ENCODE peak calls at places on chromosomes 5 and 9, in eight cellular contexts. X, F, C, Z, B, E, O and D are unnamed samples.

GRCh38 chr5:79109527-79110492 is 1.8 kb upstream of the BHMT start:
- DNase-seq in X (no peak), Z (no peak), E (no peak), B (peak), O (peak), C (no peak), F (no peak), D (no peak)

GRCh38 chr5:176176231-176176630 is 62.0 kb upstream of the SIMC1 start:
- DNase-seq in B (no peak), X (no peak), E (no peak), Z (no peak), F (no peak), C (no peak), O (no peak), D (no peak)

GRCh38 chr9:74497750-74498615 is 848 bp downstream of the RORB start:
- DNase-seq in B (no peak), Z (peak), F (peak), X (peak), O (no peak), C (no peak), E (no peak), D (peak)

GRCh38 chr5:24819841-24820240 is 175.1 kb upstream of the CDH10 start:
- DNase-seq in C (no peak), Z (peak), F (peak), O (no peak), B (no peak), E (no peak), X (no peak), D (no peak)

GRCh38 chr9:128628471-128629048 is 28.1 kb downstream of the DYNC2I2 start:
- DNase-seq in Z (no peak), F (no peak), O (no peak), C (no peak), E (no peak), B (peak), X (no peak), D (no peak)

GRCh38 chr9:69798737-69799136 is 21.9 kb upstream of the CFAP95 start:
- DNase-seq in F (peak), X (no peak), E (no peak), C (no peak), Z (no peak), B (no peak), O (no peak), D (no peak)

GRCh38 chr5:144487207-144487606 is 316.5 kb downstream of the KCTD16 start:
- DNase-seq in C (no peak), Z (no peak), F (no peak), E (no peak), X (no peak), O (no peak), B (no peak), D (no peak)

GRCh38 chr5:80686757-80687156 is 32.0 kb upstream of the DHFR start:
- DNase-seq in F (no peak), X (no peak), B (no peak), Z (no peak), C (no peak), O (no peak), E (no peak), D (no peak)

GRCh38 chr5:121024416-121025311 is 560.6 kb downstream of the PRR16 start:
- DNase-seq in E (no peak), B (no peak), O (no peak), C (no peak), X (no peak), Z (no peak), F (no peak), D (peak)

GRCh38 chr5:168772466-168772961 is 193.3 kb upstream of the PANK3 start:
- DNase-seq in F (no peak), Z (no peak), E (no peak), O (no peak), B (no peak), C (no peak), X (no peak), D (no peak)

GRCh38 chr5:110414360-110414759 is 312.1 kb downstream of the TMEM232 start:
- DNase-seq in E (no peak), F (peak), B (peak), C (no peak), X (no peak), Z (no peak), O (peak), D (no peak)

GRCh38 chr9:27537027-27537435 is 7.4 kb upstream of the MOB3B start:
- DNase-seq in E (no peak), Z (no peak), B (no peak), X (no peak), C (no peak), F (no peak), O (no peak), D (no peak)

GRCh38 chr9:116237456-116237855 is 83.9 kb downstream of the PAPPA start:
- DNase-seq in X (no peak), C (no peak), E (no peak), O (no peak), B (no peak), Z (no peak), F (no peak), D (no peak)

GRCh38 chr5:171920765-171921391 is 85.6 kb downstream of the FBXW11 start:
- DNase-seq in X (no peak), B (no peak), Z (no peak), F (no peak), C (no peak), O (no peak), E (no peak), D (no peak)

GRCh38 chr9:130933114-130934046 is 5.7 kb downstream of the FIBCD1 start:
- DNase-seq in F (no peak), X (no peak), C (no peak), E (no peak), O (no peak), Z (no peak), B (no peak), D (no peak)

GRCh38 chr5:137828192-137828591 is 39.5 kb upstream of the MYOT start:
- DNase-seq in X (no peak), C (no peak), Z (no peak), O (no peak), F (no peak), B (no peak), E (no peak), D (no peak)

GRCh38 chr5:73955447-73955846 is 329.5 kb downstream of the ARHGEF28 start:
- DNase-seq in X (no peak), O (no peak), C (no peak), E (no peak), Z (no peak), F (no peak), B (no peak), D (no peak)

GRCh38 chr5:160245506-160246100 is 16.3 kb downstream of the FABP6 start:
- DNase-seq in E (no peak), B (no peak), C (no peak), O (no peak), Z (no peak), X (no peak), F (no peak), D (no peak)

GRCh38 chr5:179266291-179267070 is 78.8 kb downstream of the ADAMTS2 start:
- DNase-seq in B (no peak), O (no peak), F (no peak), X (no peak), C (no peak), E (no peak), Z (no peak), D (no peak)

GRCh38 chr5:150615141-150615699 is 25.2 kb upstream of the SYNPO start:
- DNase-seq in O (no peak), X (no peak), F (no peak), E (no peak), Z (no peak), C (no peak), B (no peak), D (no peak)